ENCODE peak calls at places on chromosome 1, in eight cellular contexts. J is heart left ventricle, B is choroid plexus epithelial cell, D is Daoy, H is non-pigmented ciliary epithelial cell, F is AG09309, Q is fibroblast of villous mesenchyme, K is esophagus muscularis mucosa. E is an unnamed sample.

GRCh38 chr1:31790641-31791091 is 25.2 kb downstream of the SPOCD1 start:
- DNase-seq in J (no peak), B (no peak), D (no peak), H (no peak), F (no peak), Q (no peak), K (no peak), E (no peak)

GRCh38 chr1:202888204-202888506 is 794 bp downstream of the RABIF start:
- DNase-seq in J (no peak), B (peak), D (peak), H (peak), F (no peak), Q (peak), K (no peak), E (no peak)

GRCh38 chr1:218679988-218680743 is 335.0 kb downstream of the TGFB2 start:
- DNase-seq in J (no peak), B (peak), D (no peak), H (no peak), F (no peak), Q (no peak), K (no peak), E (no peak)

GRCh38 chr1:85087659-85088407 is 39.5 kb upstream of the MCOLN3 start:
- DNase-seq in J (no peak), B (peak), D (no peak), H (no peak), F (no peak), Q (no peak), K (no peak), E (no peak)

GRCh38 chr1:222749927-222750326 is 12.9 kb downstream of the FAM177B start:
- DNase-seq in J (no peak), B (no peak), D (no peak), H (no peak), F (no peak), Q (no peak), K (no peak), E (no peak)

GRCh38 chr1:180580237-180580636 is 21.5 kb downstream of the OVAAL start:
- DNase-seq in J (no peak), B (peak), D (no peak), H (no peak), F (no peak), Q (peak), K (no peak), E (no peak)

GRCh38 chr1:175040324-175040910 is 17.2 kb upstream of the MRPS14 start:
- DNase-seq in J (no peak), B (no peak), D (no peak), H (no peak), F (no peak), Q (no peak), K (no peak), E (no peak)

GRCh38 chr1:75643460-75643859 is 32.5 kb upstream of the SLC44A5 start:
- DNase-seq in J (no peak), B (peak), D (no peak), H (no peak), F (no peak), Q (no peak), K (no peak), E (no peak)

GRCh38 chr1:92439291-92439690 is 47.4 kb downstream of the GFI1 start:
- DNase-seq in J (no peak), B (no peak), D (no peak), H (no peak), F (no peak), Q (no peak), K (no peak), E (no peak)

GRCh38 chr1:82227286-82227685 is 426.6 kb downstream of the ADGRL2 start:
- DNase-seq in J (no peak), B (peak), D (no peak), H (no peak), F (no peak), Q (no peak), K (no peak), E (no peak)

GRCh38 chr1:247747616-247748015 is 325 bp downstream of the OR14A2 start:
- DNase-seq in J (no peak), B (peak), D (peak), H (no peak), F (no peak), Q (peak), K (no peak), E (no peak)

GRCh38 chr1:226181996-226182714 is 4.4 kb downstream of the ACBD3 start:
- DNase-seq in J (peak), B (peak), D (peak), H (peak), F (peak), Q (peak), K (no peak), E (no peak)

GRCh38 chr1:187157552-187157951 is 328.8 kb downstream of the PLA2G4A start:
- DNase-seq in J (no peak), B (peak), D (peak), H (no peak), F (no peak), Q (peak), K (no peak), E (no peak)

GRCh38 chr1:33010946-33011731 is 25.5 kb downstream of the AK2 start:
- DNase-seq in J (peak), B (peak), D (no peak), H (no peak), F (peak), Q (peak), K (no peak), E (no peak)

GRCh38 chr1:55233149-55233777 is 18.1 kb upstream of the USP24 start:
- DNase-seq in J (no peak), B (no peak), D (peak), H (no peak), F (no peak), Q (no peak), K (no peak), E (no peak)

GRCh38 chr1:117077267-117077666 is 17.1 kb downstream of the TTF2 start:
- DNase-seq in J (no peak), B (peak), D (peak), H (peak), F (peak), Q (peak), K (no peak), E (peak)

GRCh38 chr1:172821609-172822274 is 162.8 kb downstream of the FASLG start:
- DNase-seq in J (no peak), B (peak), D (peak), H (no peak), F (no peak), Q (peak), K (no peak), E (no peak)

GRCh38 chr1:162946701-162947100 is 85.7 kb upstream of the CCDC190 start:
- DNase-seq in J (no peak), B (no peak), D (no peak), H (no peak), F (no peak), Q (no peak), K (no peak), E (no peak)

GRCh38 chr1:92951141-92951582 is 10.1 kb downstream of the DIPK1A start:
- DNase-seq in J (no peak), B (peak), D (peak), H (no peak), F (peak), Q (peak), K (no peak), E (no peak)

GRCh38 chr1:27142464-27142863 is 12.5 kb downstream of the SLC9A1 start:
- DNase-seq in J (no peak), B (no peak), D (peak), H (no peak), F (no peak), Q (no peak), K (no peak), E (no peak)

GRCh38 chr1:10065344-10065685 is 32.6 kb downstream of the UBE4B start:
- DNase-seq in J (no peak), B (no peak), D (no peak), H (no peak), F (no peak), Q (no peak), K (no peak), E (no peak)

GRCh38 chr1:24864409-24864808 is 65.7 kb downstream of the RUNX3 start:
- DNase-seq in J (no peak), B (no peak), D (no peak), H (no peak), F (no peak), Q (no peak), K (no peak), E (no peak)

GRCh38 chr1:30886710-30887428 is 21.7 kb downstream of the SDC3 start:
- DNase-seq in J (no peak), B (no peak), D (no peak), H (no peak), F (no peak), Q (no peak), K (no peak), E (no peak)

GRCh38 chr1:91099746-91100621 is 78.1 kb upstream of the ZNF644 start:
- DNase-seq in J (no peak), B (no peak), D (peak), H (no peak), F (no peak), Q (no peak), K (no peak), E (no peak)

GRCh38 chr1:43549921-43550597 is 19.4 kb downstream of the PTPRF start:
- DNase-seq in J (peak), B (no peak), D (no peak), H (no peak), F (no peak), Q (no peak), K (no peak), E (no peak)

GRCh38 chr1:101316276-101316675 is 79.5 kb downstream of the S1PR1 start:
- DNase-seq in J (no peak), B (no peak), D (no peak), H (no peak), F (no peak), Q (no peak), K (no peak), E (no peak)

GRCh38 chr1:2445162-2445822 is 30.8 kb upstream of the PLCH2 start:
- DNase-seq in J (no peak), B (no peak), D (no peak), H (no peak), F (no peak), Q (no peak), K (no peak), E (no peak)

GRCh38 chr1:47948126-47948525 is 49.1 kb downstream of the TRABD2B start:
- DNase-seq in J (no peak), B (peak), D (no peak), H (no peak), F (no peak), Q (no peak), K (no peak), E (no peak)

GRCh38 chr1:51234721-51235425 is 1.2 kb upstream of the RNF11 start:
- DNase-seq in J (peak), B (peak), D (peak), H (no peak), F (no peak), Q (peak), K (peak), E (no peak)

GRCh38 chr1:24112381-24113169 is 640 bp upstream of the MYOM3 start:
- DNase-seq in J (peak), B (peak), D (peak), H (peak), F (peak), Q (peak), K (no peak), E (no peak)

GRCh38 chr1:157249326-157249725 is 111.1 kb upstream of the ETV3 start:
- DNase-seq in J (no peak), B (peak), D (no peak), H (no peak), F (no peak), Q (no peak), K (no peak), E (no peak)

GRCh38 chr1:97636941-97637340 is 283.9 kb downstream of the DPYD start:
- DNase-seq in J (no peak), B (no peak), D (no peak), H (no peak), F (peak), Q (peak), K (no peak), E (peak)

GRCh38 chr1:86950712-86951111 is 36.3 kb downstream of the HS2ST1 start:
- DNase-seq in J (no peak), B (no peak), D (no peak), H (no peak), F (no peak), Q (no peak), K (no peak), E (no peak)

E was measured in AG04449.